ENCODE peak calls at places on chromosomes 13 and 19, in six cellular contexts. H, T, F, C, X and N are unnamed samples. For H3K4me1, the result is how much of the 10 kb centered on the place peaks cover.

GRCh38 chr19:38063921-38064320 is 156.9 kb downstream of the SIPA1L3 start:
- DNase-seq in T (no peak), C (no peak), H (no peak), F (no peak), X (no peak), N (no peak)

GRCh38 chr13:64936879-64937278 is 2293.3 kb downstream of the PCDH9 start:
- DNase-seq in X (no peak), C (no peak), F (no peak), T (no peak), H (no peak), N (no peak)

GRCh38 chr19:51458899-51459592 is 792 bp upstream of the SIGLEC8 start:
- DNase-seq in F (no peak), H (no peak), T (no peak), X (no peak), C (no peak), N (no peak)

GRCh38 chr19:15871570-15871969 is 26.3 kb downstream of the CYP4F2 start:
- DNase-seq in C (peak), F (no peak), T (peak), X (no peak), H (no peak), N (no peak)

GRCh38 chr13:27797228-27797624 is 4.9 kb downstream of the GSX1 start:
- DNase-seq in H (no peak), X (peak), F (no peak), C (no peak), T (no peak), N (no peak)

GRCh38 chr13:102904408-102904862 is 58.6 kb downstream of the ERCC5 start:
- DNase-seq in C (no peak), X (no peak), F (no peak), T (no peak), H (no peak), N (no peak)

GRCh38 chr19:55617426-55617825 is 6.9 kb downstream of the ZNF784 start:
- DNase-seq in X (peak), F (no peak), C (no peak), T (no peak), H (no peak), N (no peak)

GRCh38 chr13:32731576-32731975 is 145.3 kb downstream of the PDS5B start:
- DNase-seq in H (no peak), C (no peak), T (no peak), F (no peak), X (no peak), N (no peak)

GRCh38 chr13:96428904-96429303 is 339.0 kb downstream of the HS6ST3 start:
- DNase-seq in F (no peak), H (no peak), T (no peak), X (no peak), C (no peak), N (no peak)

GRCh38 chr19:3284759-3285646 is 60.5 kb downstream of the CELF5 start:
- DNase-seq in H (peak), C (peak), X (peak), F (peak), T (peak), N (no peak)
- H3K4me3 ChIP-seq in H (no peak), C (no peak), X (peak), F (peak), T (peak), N (no peak)

GRCh38 chr19:5956323-5956722 is 21.6 kb downstream of the RANBP3 start:
- DNase-seq in T (no peak), X (no peak), C (no peak), F (no peak), H (no peak), N (no peak)

GRCh38 chr19:5956728-5957127 is 21.2 kb downstream of the RANBP3 start:
- DNase-seq in H (no peak), F (no peak), T (no peak), X (no peak), C (no peak), N (no peak)

GRCh38 chr19:5954293-5954692 is 23.6 kb downstream of the RANBP3 start:
- DNase-seq in T (no peak), H (no peak), F (no peak), C (no peak), X (no peak), N (no peak)

GRCh38 chr19:5957132-5957531 is 20.8 kb downstream of the RANBP3 start:
- DNase-seq in C (no peak), F (no peak), T (no peak), X (no peak), H (no peak), N (no peak)

DNA sequence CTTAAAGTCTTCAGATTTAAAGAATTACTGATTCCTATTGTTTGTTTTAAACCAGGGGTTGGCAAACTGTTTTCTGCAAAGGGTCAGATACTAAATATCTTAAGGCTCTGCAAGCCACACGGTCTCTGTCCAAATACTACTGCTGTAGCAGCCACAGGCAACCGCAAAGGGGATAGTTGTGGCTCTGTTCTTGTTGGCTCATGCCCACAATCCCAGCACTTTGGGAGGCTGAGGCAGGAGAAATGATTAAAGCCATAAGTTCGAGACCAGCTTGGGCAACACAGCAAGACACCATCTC is 22.4 kb downstream of the RANBP3 start:
- DNase-seq in F (no peak), H (no peak), X (no peak), T (no peak), C (no peak), N (no peak)
- H3K4me1 ChIP-seq in F (half or more), H (under half), X (half or more), T (under half), C (half or more), N (half or more)

GRCh38 chr19:17436874-17437267 is 11.6 kb downstream of the TMEM221 start:
- DNase-seq in F (no peak), X (peak), C (no peak), H (no peak), T (no peak), N (no peak)
- H3K4me3 ChIP-seq in F (no peak), X (no peak), C (no peak), H (no peak), T (no peak), N (no peak)

GRCh38 chr19:11558881-11559828 is at the start of gene ELOF1:
- DNase-seq in T (peak), X (peak), H (peak), C (peak), F (peak), N (peak)
- H3K4me1 ChIP-seq in T (under half), X (under half), H (under half), C (under half), F (under half), N (under half)

GRCh38 chr19:52943884-52944643 is 18.6 kb downstream of the ZNF816 start:
- DNase-seq in C (no peak), X (peak), T (no peak), F (no peak), H (no peak), N (peak)

GRCh38 chr19:52949422-52949821 is 13.3 kb downstream of the ZNF816 start:
- DNase-seq in T (no peak), H (no peak), X (no peak), F (no peak), C (no peak), N (no peak)

GRCh38 chr19:52945652-52946321 is 16.9 kb downstream of the ZNF816 start:
- DNase-seq in C (no peak), T (no peak), F (no peak), X (no peak), H (no peak), N (peak)

GRCh38 chr19:52948025-52948770 is 14.5 kb downstream of the ZNF816 start:
- DNase-seq in C (no peak), T (no peak), F (no peak), X (no peak), H (no peak), N (no peak)

GRCh38 chr19:52946322-52947310 is 16.1 kb downstream of the ZNF816 start:
- DNase-seq in X (peak), T (no peak), H (peak), F (no peak), C (peak), N (peak)
- H3K4me3 ChIP-seq in X (peak), T (no peak), H (no peak), F (no peak), C (no peak), N (no peak)

GRCh38 chr19:29965529-29965928 is 23.5 kb downstream of the URI1 start:
- DNase-seq in H (no peak), F (no peak), X (no peak), T (no peak), C (no peak), N (no peak)

GRCh38 chr19:29964171-29964570 is 22.1 kb downstream of the URI1 start:
- DNase-seq in T (no peak), H (no peak), F (no peak), X (no peak), C (no peak), N (no peak)

GRCh38 chr19:29963576-29963975 is 21.5 kb downstream of the URI1 start:
- DNase-seq in T (no peak), H (no peak), C (no peak), X (no peak), F (no peak), N (no peak)

GRCh38 chr19:29967623-29968022 is 25.6 kb downstream of the URI1 start:
- DNase-seq in X (no peak), F (no peak), C (no peak), T (no peak), H (no peak), N (no peak)

GRCh38 chr19:29966594-29967249 is 24.7 kb downstream of the URI1 start:
- DNase-seq in T (no peak), H (no peak), X (peak), C (no peak), F (no peak), N (no peak)
- H3K4me1 ChIP-seq in T (under half), H (under half), X (under half), C (under half), F (under half), N (under half)

DNA sequence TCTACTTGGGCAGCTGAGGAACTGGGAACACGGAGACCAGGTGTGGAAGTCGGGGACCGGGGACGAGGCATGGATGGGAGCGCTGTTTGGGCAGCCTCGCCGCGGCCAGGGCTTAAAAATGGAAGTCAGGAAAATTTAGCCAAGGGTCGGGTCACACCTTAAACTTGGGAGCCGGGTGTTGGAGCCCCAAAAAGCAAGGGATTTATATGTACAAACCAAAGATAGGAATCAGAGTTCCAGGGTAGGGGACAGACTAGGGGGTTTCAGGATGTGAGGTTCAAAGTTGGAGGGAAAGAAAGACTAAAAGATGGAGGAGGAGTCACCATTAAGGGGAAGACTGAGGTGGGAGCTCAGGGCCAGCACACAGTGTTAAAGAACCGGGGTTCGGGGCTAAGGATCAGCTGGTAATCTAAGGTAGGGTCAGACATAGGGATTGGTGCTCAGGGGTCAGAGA is 530 bp downstream of the FOXA3 start:
- DNase-seq in T (no peak), X (no peak), H (no peak), C (no peak), F (no peak), N (no peak)
- H3K4me3 ChIP-seq in T (peak), X (peak), H (no peak), C (peak), F (peak), N (no peak)

DNA sequence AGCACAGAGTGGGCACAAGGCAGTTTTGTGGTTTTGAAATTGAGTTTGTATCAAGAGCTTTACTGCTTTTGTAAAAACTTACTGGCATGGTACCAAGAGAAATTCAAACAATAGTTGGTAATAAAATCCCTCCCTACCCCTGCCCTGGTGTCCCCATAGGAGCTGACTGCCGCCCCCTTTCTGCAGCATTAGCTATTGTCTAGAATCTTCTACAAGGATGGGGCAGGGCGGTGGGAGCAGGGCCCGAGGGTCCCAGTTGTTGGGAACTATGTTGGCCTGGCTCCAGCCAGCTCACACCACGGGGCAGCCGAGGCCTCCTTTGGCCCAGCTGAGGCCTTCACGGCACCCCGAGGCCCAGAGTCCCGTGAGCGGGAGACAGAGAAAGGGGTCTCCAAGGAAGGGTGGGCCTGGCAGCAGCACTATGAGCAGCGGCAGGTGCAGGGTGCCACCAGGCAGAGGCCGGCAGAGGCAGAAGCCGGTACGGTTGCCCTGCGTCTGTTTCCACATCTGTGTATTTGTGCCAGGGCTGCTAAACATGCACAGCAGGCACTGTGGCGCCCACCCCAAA is 57.9 kb downstream of the KDM4B start:
- DNase-seq in T (no peak), X (peak), H (no peak), F (no peak), C (no peak), N (no peak)
- H3K4me1 ChIP-seq in T (under half), X (under half), H (under half), F (under half), C (under half), N (half or more)

GRCh38 chr13:75454497-75454896 is 27.5 kb downstream of the TBC1D4 start:
- DNase-seq in H (no peak), X (no peak), C (no peak), F (no peak), T (no peak), N (no peak)
- H3K4me3 ChIP-seq in H (no peak), X (no peak), C (no peak), F (no peak), T (no peak), N (no peak)

GRCh38 chr19:41351339-41352245 is 2.1 kb downstream of the TGFB1 start:
- DNase-seq in X (peak), C (peak), F (peak), H (peak), T (no peak), N (peak)
- H3K4me1 ChIP-seq in X (under half), C (under half), F (under half), H (under half), T (under half), N (under half)